ENCODE peak calls at places on chromosomes 7 and 10, in five cellular contexts. F is HCT116, A is A549, I is H1, D is HepG2. W is an unnamed sample.

GRCh38 chr10:22369433-22370072 is 24.3 kb downstream of the SPAG6 start:
- DNase-seq in F (peak; percentile 10), A (no peak), I (no peak), D (no peak), W (peak; percentile 71)

GRCh38 chr7:27134392-27134791 is 3.8 kb upstream of the HOXA4 start:
- DNase-seq in F (no peak), A (no peak), I (no peak), D (peak; percentile 40), W (peak; percentile 81)

GRCh38 chr7:37726022-37726421 is 42.5 kb downstream of the GPR141 start:
- DNase-seq in F (no peak), A (no peak), I (no peak), D (no peak), W (no peak)

GRCh38 chr7:27143950-27144798 is 693 bp upstream of the HOXA5 start:
- DNase-seq in F (no peak), A (no peak), I (no peak), D (no peak), W (no peak)

GRCh38 chr7:142956951-142957623 is 5.1 kb downstream of the KEL start:
- DNase-seq in F (peak; percentile 10), A (peak; percentile 18), I (no peak), D (no peak), W (no peak)

GRCh38 chr7:107353701-107354100 is 116.2 kb upstream of the GPR22 start:
- DNase-seq in F (no peak), A (no peak), I (no peak), D (no peak), W (no peak)

GRCh38 chr7:151575471-151575870 is 55.8 kb upstream of the RHEB start:
- DNase-seq in F (no peak), A (no peak), I (no peak), D (no peak), W (no peak)

GRCh38 chr10:11742009-11742778 is at the start of gene ECHDC3:
- DNase-seq in F (no peak), A (peak; percentile 21), I (peak; percentile 84), D (no peak), W (no peak)

GRCh38 chr7:40299097-40299496 is 164.3 kb downstream of the SUGCT start:
- DNase-seq in F (no peak), A (no peak), I (no peak), D (no peak), W (peak; percentile 30)

GRCh38 chr7:130650616-130651015 is 17.9 kb downstream of the COPG2 start:
- DNase-seq in F (no peak), A (no peak), I (no peak), D (no peak), W (no peak)

GRCh38 chr10:30434273-30435067 is 486 bp downstream of the MAP3K8 start:
- DNase-seq in F (peak; percentile 31), A (peak; percentile 81), I (peak; percentile 78), D (peak; percentile 83), W (peak; percentile 92)

GRCh38 chr10:30437039-30437781 is 3.2 kb downstream of the MAP3K8 start:
- DNase-seq in F (no peak), A (no peak), I (no peak), D (no peak), W (peak; percentile 77)

GRCh38 chr10:30435068-30435422 is 1.1 kb downstream of the MAP3K8 start:
- DNase-seq in F (no peak), A (no peak), I (no peak), D (no peak), W (peak; percentile 66)

GRCh38 chr10:30436688-30437038 is 2.7 kb downstream of the MAP3K8 start:
- DNase-seq in F (no peak), A (no peak), I (no peak), D (no peak), W (no peak)

GRCh38 chr10:30436200-30436599 is 2.2 kb downstream of the MAP3K8 start:
- DNase-seq in F (no peak), A (no peak), I (no peak), D (no peak), W (peak; percentile 79)
- H3K4me3 ChIP-seq in F (no peak overlapping the region), A (peak overlapping the region; percentile 94), I (no peak overlapping the region), D (peak overlapping the region; percentile 96), W (peak overlapping the region; percentile 75)

GRCh38 chr10:111204880-111205279 is 128.1 kb downstream of the ADRA2A start:
- DNase-seq in F (no peak), A (no peak), I (no peak), D (no peak), W (no peak)

GRCh38 chr10:111206521-111206920 is 129.7 kb downstream of the ADRA2A start:
- DNase-seq in F (no peak), A (no peak), I (no peak), D (no peak), W (no peak)

GRCh38 chr10:111208951-111209350 is 132.1 kb downstream of the ADRA2A start:
- DNase-seq in F (no peak), A (no peak), I (no peak), D (no peak), W (no peak)

GRCh38 chr10:111209666-111210065 is 132.8 kb downstream of the ADRA2A start:
- DNase-seq in F (no peak), A (no peak), I (no peak), D (no peak), W (no peak)

DNA sequence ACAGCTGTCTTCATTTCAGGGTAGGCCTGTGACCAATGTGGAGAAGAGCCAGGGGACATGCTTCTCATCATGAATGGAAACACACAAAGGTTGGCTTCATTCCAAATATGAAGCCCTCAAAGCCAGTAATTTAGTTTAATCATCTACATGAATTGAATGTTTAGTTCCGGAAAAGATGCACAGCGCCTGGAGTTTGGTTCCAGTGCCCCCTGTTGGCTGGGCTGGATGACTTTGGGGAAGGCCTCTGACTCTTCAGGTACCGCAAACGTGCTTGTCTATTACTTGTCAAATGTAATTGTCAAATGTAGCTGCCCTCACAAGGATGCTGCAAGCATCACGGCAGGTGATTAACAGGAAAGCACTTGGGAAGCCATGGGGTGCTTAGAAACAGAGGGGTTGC is 130.7 kb downstream of the ADRA2A start:
- DNase-seq in F (no peak), A (no peak), I (peak; percentile 47), D (no peak), W (peak; percentile 37)
- TF ChIP-seq CTCF in F (peak; percentile 44), A (no peak), I (peak; percentile 66), D (peak; percentile 8), W (peak; percentile 62)

DNA sequence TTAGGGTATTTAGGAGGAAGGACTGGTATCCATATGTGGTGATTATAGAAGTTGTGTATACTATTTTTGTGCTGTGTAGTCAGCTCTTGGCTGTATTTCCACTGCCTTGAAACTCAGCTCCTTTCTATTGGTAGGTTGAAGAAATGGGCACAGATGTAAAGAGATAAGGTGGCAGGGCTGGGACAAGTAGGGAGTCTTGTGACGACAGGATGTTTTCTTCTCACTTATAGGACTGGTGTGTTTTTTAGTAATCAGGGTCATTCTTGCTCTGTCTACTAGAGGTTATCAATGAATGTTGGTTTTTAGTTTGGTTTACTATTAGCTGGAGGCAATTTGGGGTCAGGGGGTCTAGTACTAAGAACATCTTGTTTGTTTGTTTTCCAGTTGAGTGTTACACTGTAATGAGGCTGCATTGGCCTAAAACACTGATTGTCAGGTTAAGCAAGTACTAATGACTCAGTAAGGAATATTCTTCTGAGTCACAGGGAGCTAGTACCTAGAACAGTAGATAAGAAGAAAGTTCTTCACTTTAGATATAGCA is 11.8 kb downstream of the UBN2 start:
- DNase-seq in F (no peak), A (no peak), I (no peak), D (no peak), W (no peak)
- TF ChIP-seq MAX in F (no peak), A (no peak), I (no peak), D (no peak), W (no peak)

GRCh38 chr7:69605070-69605469 is 6.8 kb downstream of the AUTS2 start:
- DNase-seq in F (no peak), A (no peak), I (no peak), D (no peak), W (no peak)

GRCh38 chr7:69599879-69600764 is 1.8 kb downstream of the AUTS2 start:
- DNase-seq in F (no peak), A (no peak), I (no peak), D (no peak), W (peak; percentile 59)

GRCh38 chr7:69603937-69604494 is 5.7 kb downstream of the AUTS2 start:
- DNase-seq in F (no peak), A (no peak), I (no peak), D (no peak), W (no peak)

GRCh38 chr7:69602522-69602921 is 4.2 kb downstream of the AUTS2 start:
- DNase-seq in F (no peak), A (no peak), I (no peak), D (no peak), W (no peak)

GRCh38 chr7:69603351-69603750 is 5.1 kb downstream of the AUTS2 start:
- DNase-seq in F (no peak), A (no peak), I (no peak), D (no peak), W (peak; percentile 19)
- H3K4me3 ChIP-seq in F (no peak overlapping the region), A (no peak overlapping the region), I (no peak overlapping the region), D (no peak overlapping the region), W (no peak overlapping the region)

GRCh38 chr7:29309041-29309860 is 114.7 kb downstream of the CHN2 start:
- DNase-seq in F (no peak), A (no peak), I (no peak), D (peak; percentile 28), W (no peak)
- TF ChIP-seq CTCF in F (no peak), A (no peak), I (peak; percentile 24), D (peak; percentile 63), W (no peak)

DNA sequence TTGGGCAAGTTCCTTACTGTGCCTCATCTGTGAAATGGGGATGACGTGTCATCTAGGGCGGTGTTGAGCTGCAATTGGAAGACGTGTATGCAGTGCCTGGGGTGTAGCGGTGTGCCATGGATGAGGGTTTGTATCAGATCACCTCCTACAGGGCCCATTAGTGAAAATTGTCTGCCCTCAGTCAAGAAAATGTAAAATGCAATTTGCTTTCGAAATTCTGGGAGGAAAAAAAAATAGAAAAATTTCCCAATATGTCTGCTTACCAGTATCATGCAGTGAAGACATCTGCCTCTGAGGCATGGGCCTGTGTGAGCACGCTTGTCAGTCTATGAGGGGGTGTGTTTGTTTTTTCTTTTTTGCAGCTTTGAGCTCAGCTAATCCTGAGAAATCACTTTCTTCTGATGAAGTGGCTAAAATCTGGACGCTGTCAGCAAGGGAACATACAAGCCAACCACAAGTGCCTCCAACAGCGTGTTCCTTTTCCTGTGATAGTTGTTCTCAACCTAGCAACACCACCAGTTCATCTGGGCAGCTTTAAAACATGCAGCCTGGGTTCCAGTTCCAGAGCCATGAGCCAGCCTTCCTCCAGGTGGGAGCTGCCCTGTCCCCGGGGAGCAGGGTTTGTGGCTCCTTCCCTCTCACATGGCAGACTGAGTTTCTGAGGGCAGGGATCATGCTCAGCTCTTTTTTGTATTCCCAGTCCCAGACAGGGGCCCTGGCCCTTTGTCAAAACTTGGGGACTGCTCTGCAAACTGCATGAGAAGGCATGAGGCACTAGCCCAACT is 10.3 kb downstream of the FAM241B start:
- DNase-seq in F (no peak), A (no peak), I (no peak), D (no peak), W (no peak)
- TF ChIP-seq MAX in F (no peak), A (no peak), I (no peak), D (no peak), W (no peak)